ENCODE peak calls at places on chromosome 9, in five cellular contexts. L is endothelial cell of umbilical vein, I is heart left ventricle, H is stomach, K is HCT116. F is an unnamed sample.

GRCh38 chr9:4837768-4838546 is 45.2 kb downstream of the RCL1 start:
- DNase-seq in H (no peak), I (no peak), L (no peak), K (no peak), F (no peak)

GRCh38 chr9:28163619-28164018 is 590.3 kb upstream of the C9orf72 start:
- DNase-seq in K (no peak), I (no peak), L (no peak), H (no peak), F (no peak)

GRCh38 chr9:16417101-16417500 is 453.4 kb downstream of the BNC2 start:
- DNase-seq in L (peak; percentile 39), I (no peak), K (no peak), H (no peak), F (no peak)

GRCh38 chr9:73023025-73023541 is 70.2 kb upstream of the ALDH1A1 start:
- DNase-seq in I (no peak), L (peak; percentile 80), H (peak; percentile 56), K (peak; percentile 62), F (peak; percentile 54)

GRCh38 chr9:94639045-94639995 is at the start of gene FBP1:
- DNase-seq in H (peak; percentile 64), L (peak; percentile 17), K (no peak), I (peak; percentile 56), F (peak; percentile 61)

GRCh38 chr9:82930116-82930515 is 132.8 kb downstream of the RASEF start:
- DNase-seq in L (no peak), H (no peak), K (no peak), I (no peak), F (no peak)

GRCh38 chr9:82996931-82997330 is 66.0 kb downstream of the RASEF start:
- DNase-seq in K (no peak), H (no peak), L (no peak), I (no peak), F (no peak)

GRCh38 chr9:133057553-133057952 is 4.2 kb upstream of the CEL start:
- DNase-seq in L (no peak), H (no peak), I (no peak), K (no peak), F (no peak)

GRCh38 chr9:89137548-89138462 is 40.8 kb downstream of the SHC3 start:
- DNase-seq in L (peak; percentile 91), I (peak; percentile 56), H (no peak), K (peak; percentile 59), F (peak; percentile 50)

GRCh38 chr9:6226696-6227095 is 11.1 kb downstream of the IL33 start:
- DNase-seq in K (no peak), L (peak; percentile 93), H (no peak), I (no peak), F (peak; percentile 47)

GRCh38 chr9:134283111-134283515 is 43.1 kb upstream of the RXRA start:
- DNase-seq in L (peak; percentile 28), H (peak; percentile 91), I (peak; percentile 80), K (no peak), F (peak; percentile 81)

GRCh38 chr9:114745879-114746550 is 59.8 kb downstream of the TNFSF15 start:
- DNase-seq in I (no peak), H (no peak), L (no peak), K (no peak), F (no peak)

GRCh38 chr9:125428060-125428481 is 166.4 kb downstream of the GAPVD1 start:
- DNase-seq in I (peak; percentile 33), H (peak; percentile 36), L (no peak), K (peak; percentile 28), F (no peak)

GRCh38 chr9:127805620-127806019 is 2.9 kb downstream of the FPGS start:
- DNase-seq in L (peak; percentile 55), K (peak; percentile 47), I (peak; percentile 53), H (no peak), F (peak; percentile 50)

GRCh38 chr9:129202613-129203555 is 24.8 kb upstream of the IER5L start:
- DNase-seq in I (peak; percentile 92), K (peak; percentile 54), H (peak; percentile 87), L (peak; percentile 72), F (peak; percentile 86)

GRCh38 chr9:114156658-114157421 is 1.5 kb downstream of the COL27A1 start:
- DNase-seq in H (peak; percentile 45), I (peak; percentile 69), K (no peak), L (peak; percentile 50), F (peak; percentile 69)

GRCh38 chr9:82124090-82124489 is 135.5 kb downstream of the SPATA31D1 start:
- DNase-seq in K (no peak), I (no peak), H (no peak), L (no peak), F (no peak)

GRCh38 chr9:98099346-98099745 is 19.7 kb downstream of the TRIM14 start:
- DNase-seq in I (no peak), K (no peak), H (no peak), L (no peak), F (no peak)

GRCh38 chr9:123248630-123249029 is 19.8 kb downstream of the STRBP start:
- DNase-seq in H (no peak), L (no peak), K (no peak), I (no peak), F (no peak)

GRCh38 chr9:76366275-76366674 is 28.0 kb downstream of the RFK start:
- DNase-seq in L (no peak), K (no peak), H (no peak), I (no peak), F (no peak)

GRCh38 chr9:95770653-95771131 is 104.8 kb upstream of the ERCC6L2 start:
- DNase-seq in I (no peak), L (no peak), K (no peak), H (no peak), F (no peak)

GRCh38 chr9:36985769-36986547 is 48.1 kb downstream of the PAX5 start:
- DNase-seq in H (no peak), L (no peak), K (no peak), I (no peak), F (no peak)

GRCh38 chr9:89096807-89097206 is 81.8 kb downstream of the SHC3 start:
- DNase-seq in K (no peak), H (no peak), I (no peak), L (no peak), F (no peak)

GRCh38 chr9:125889524-125890473 is 142.6 kb downstream of the PBX3 start:
- DNase-seq in L (peak; percentile 56), H (peak; percentile 43), K (no peak), I (peak; percentile 39), F (peak; percentile 28)

DNA sequence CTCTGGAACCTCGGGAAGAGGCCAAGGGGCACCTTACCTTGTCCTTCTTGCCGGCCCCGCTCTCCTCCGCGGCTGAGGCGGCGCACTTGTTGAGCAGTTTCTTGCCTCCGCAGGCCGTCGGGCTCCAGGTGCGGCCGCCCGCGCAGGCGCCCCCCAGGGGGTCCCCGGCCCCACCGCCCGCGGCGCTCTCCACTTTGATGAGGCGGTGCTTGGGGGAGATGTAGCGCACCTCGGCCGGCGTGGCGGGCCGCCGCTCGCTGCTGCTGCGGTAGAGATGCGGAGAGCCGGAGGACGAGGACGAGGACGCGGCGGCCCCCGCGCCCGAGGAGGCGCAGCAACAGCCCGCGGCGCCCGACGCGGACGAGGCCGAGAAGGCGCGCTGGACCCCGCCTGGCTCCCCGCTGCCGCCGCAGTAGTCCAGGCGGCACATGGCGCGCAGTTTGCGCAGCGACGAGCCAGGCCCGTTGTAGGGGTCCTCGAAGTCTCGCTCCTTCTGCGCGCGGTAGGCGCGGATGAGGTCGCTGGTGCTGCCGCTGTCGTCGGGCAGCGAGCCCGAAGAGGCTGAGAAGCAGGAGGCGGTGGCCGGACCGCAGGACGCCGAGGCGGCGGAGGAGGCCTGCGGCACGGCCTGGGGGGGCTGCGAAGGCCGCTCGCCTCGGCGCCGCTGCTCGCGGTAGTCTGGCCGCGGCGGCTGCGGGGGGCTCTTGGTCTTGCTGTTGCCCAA is 973 bp downstream of the SHB start:
- DNase-seq in K (no peak), I (no peak), H (no peak), L (no peak), F (peak; percentile 38)
- H3K4me1 ChIP-seq in K (peaks cover 46% of the 10 kb centered on the region), I (peaks cover 61% of the 10 kb centered on the region), H (peaks cover 61% of the 10 kb centered on the region), L (peaks cover 49% of the 10 kb centered on the region), F (peaks cover 41% of the 10 kb centered on the region)

DNA sequence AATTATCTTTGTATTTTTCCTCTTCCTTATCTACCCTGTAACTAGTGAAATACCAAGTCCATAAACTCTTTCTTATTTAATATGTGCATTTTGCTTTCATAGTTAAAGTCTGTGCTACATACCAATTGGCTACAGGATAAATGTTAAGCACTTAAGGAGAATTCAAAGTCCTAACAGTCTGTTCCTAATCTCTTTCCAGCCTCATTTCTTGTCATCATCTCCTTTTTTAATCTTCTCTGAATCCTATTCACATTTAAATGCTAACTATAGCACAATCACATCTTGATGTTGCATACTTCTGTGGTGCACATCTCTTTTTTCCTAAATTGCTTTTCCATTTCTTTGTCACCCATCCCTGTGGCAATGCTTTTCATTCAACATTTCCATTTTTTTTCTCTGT is 996.1 kb upstream of the TYRP1 start:
- DNase-seq in K (no peak), I (no peak), L (no peak), H (no peak), F (no peak)
- H3K9me3 ChIP-seq in K (peaks cover 22% of the 10 kb centered on the region), I (no peaks in the 10 kb centered on the region), L (no peaks in the 10 kb centered on the region), H (no peaks in the 10 kb centered on the region), F (no peaks in the 10 kb centered on the region)

GRCh38 chr9:93467062-93467416 is 13.7 kb upstream of the FAM120AOS start:
- DNase-seq in K (no peak), I (no peak), L (no peak), H (no peak), F (no peak)

GRCh38 chr9:93466416-93467061 is 13.2 kb upstream of the FAM120AOS start:
- DNase-seq in H (no peak), I (no peak), L (no peak), K (no peak), F (no peak)

GRCh38 chr9:93464876-93465275 is 11.5 kb upstream of the FAM120AOS start:
- DNase-seq in H (no peak), L (no peak), I (no peak), K (no peak), F (no peak)

GRCh38 chr9:93464395-93464794 is 11.0 kb upstream of the FAM120AOS start:
- DNase-seq in I (no peak), K (no peak), H (no peak), L (no peak), F (no peak)

DNA sequence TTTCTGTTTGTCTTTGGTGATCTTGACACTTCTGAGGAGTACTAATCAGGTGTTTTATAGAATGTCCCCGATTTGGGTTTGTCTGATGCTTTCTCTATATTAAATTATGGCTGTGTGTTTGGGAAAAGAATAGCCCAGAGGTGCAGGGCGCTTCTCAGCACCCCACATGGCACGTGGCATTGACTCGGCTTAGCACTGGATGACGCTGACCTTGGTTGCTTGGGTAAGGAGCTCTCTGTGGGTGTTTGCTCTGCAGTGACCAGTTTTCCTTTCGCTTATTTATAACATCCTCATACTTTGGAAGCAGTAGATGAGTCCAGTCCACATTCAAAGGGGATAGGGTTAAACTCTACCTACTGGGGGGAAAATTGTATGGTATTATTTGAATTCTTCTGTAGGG is 12.5 kb upstream of the FAM120AOS start:
- DNase-seq in L (no peak), K (no peak), H (peak; percentile 54), I (no peak), F (peak; percentile 52)
- H3K4me1 ChIP-seq in L (peaks cover 35% of the 10 kb centered on the region), K (peaks cover 12% of the 10 kb centered on the region), H (peaks cover 96% of the 10 kb centered on the region), I (peaks cover 72% of the 10 kb centered on the region), F (peaks cover 78% of the 10 kb centered on the region)

GRCh38 chr9:7467186-7467585 is 332.4 kb downstream of the DMAC1 start:
- DNase-seq in K (no peak), L (no peak), I (no peak), H (no peak), F (no peak)

GRCh38 chr9:7461791-7462190 is 337.8 kb downstream of the DMAC1 start:
- DNase-seq in H (no peak), K (no peak), L (no peak), I (no peak), F (no peak)
- H3K9me3 ChIP-seq in H (no peaks in the 10 kb centered on the region), K (no peaks in the 10 kb centered on the region), L (no peaks in the 10 kb centered on the region), I (no peaks in the 10 kb centered on the region), F (no peaks in the 10 kb centered on the region)

GRCh38 chr9:86337469-86338107 is 16.6 kb downstream of the TUT7 start:
- DNase-seq in K (no peak), I (no peak), H (no peak), L (no peak), F (no peak)
- H3K4me1 ChIP-seq in K (no peaks in the 10 kb centered on the region), I (no peaks in the 10 kb centered on the region), H (no peaks in the 10 kb centered on the region), L (no peaks in the 10 kb centered on the region), F (peaks cover 6% of the 10 kb centered on the region)